ENCODE peak calls at places on chromosomes 11 and 22, in eight cellular contexts. O is type B pancreatic cell, W is AG20443, E is GM13977, I is GM20000, F is endothelial cell, C is HEK293T, Y is mucosa of gallbladder. R is an unnamed sample.

GRCh38 chr11:90912631-90913030 is 689.8 kb upstream of the CHORDC1 start:
- DNase-seq in I (no peak), E (no peak), C (no peak), O (no peak), W (no peak), Y (no peak), F (no peak), R (no peak)

GRCh38 chr11:99244613-99245012 is 223.9 kb downstream of the CNTN5 start:
- DNase-seq in W (no peak), O (no peak), I (no peak), F (no peak), C (no peak), Y (no peak), E (no peak), R (no peak)

GRCh38 chr11:80320765-80321164 is 879.9 kb upstream of the TENM4 start:
- DNase-seq in Y (no peak), O (no peak), W (no peak), F (no peak), E (no peak), I (no peak), C (no peak), R (no peak)

GRCh38 chr22:30036656-30037055 is 43.6 kb upstream of the HORMAD2 start:
- DNase-seq in E (no peak), F (no peak), W (peak), Y (no peak), O (no peak), I (no peak), C (no peak), R (no peak)

GRCh38 chr11:10452211-10452767 is 2.8 kb upstream of the AMPD3 start:
- DNase-seq in W (no peak), Y (no peak), E (no peak), F (no peak), O (no peak), I (no peak), C (no peak), R (no peak)

GRCh38 chr22:19875531-19876313 is 21.0 kb upstream of the GNB1L start:
- DNase-seq in F (no peak), Y (no peak), C (no peak), I (no peak), E (no peak), O (peak), W (no peak), R (no peak)

GRCh38 chr11:74493816-74494630 is 499 bp upstream of the LIPT2 start:
- DNase-seq in C (no peak), W (peak), E (no peak), I (no peak), O (no peak), Y (no peak), F (no peak), R (peak)

GRCh38 chr11:102623998-102624397 is 1.1 kb downstream of the MMP20 start:
- DNase-seq in F (no peak), O (no peak), Y (no peak), I (no peak), C (no peak), W (no peak), E (no peak), R (no peak)

GRCh38 chr11:13103962-13104554 is 94.9 kb downstream of the RASSF10 start:
- DNase-seq in F (no peak), C (no peak), Y (no peak), W (no peak), E (no peak), I (no peak), O (no peak), R (no peak)

GRCh38 chr11:65036931-65037330 is 4.1 kb upstream of the SAC3D1 start:
- DNase-seq in I (no peak), F (no peak), W (no peak), O (no peak), C (no peak), E (no peak), Y (peak), R (no peak)

GRCh38 chr11:96242191-96242845 is 100.7 kb downstream of the MAML2 start:
- DNase-seq in E (no peak), W (no peak), O (no peak), C (no peak), Y (no peak), F (no peak), I (no peak), R (no peak)

GRCh38 chr11:19091366-19091765 is 25.6 kb upstream of the ZDHHC13 start:
- DNase-seq in C (no peak), I (no peak), Y (no peak), F (no peak), O (no peak), E (no peak), W (no peak), R (no peak)

GRCh38 chr22:49776891-49777290 is 50.8 kb downstream of the BRD1 start:
- DNase-seq in C (no peak), E (peak), I (no peak), W (no peak), O (no peak), F (no peak), Y (no peak), R (no peak)

GRCh38 chr11:60987577-60988277 is 16.2 kb downstream of the CD6 start:
- DNase-seq in W (no peak), F (no peak), Y (no peak), I (no peak), O (no peak), E (no peak), C (no peak), R (no peak)

GRCh38 chr11:6443269-6444003 is 2.6 kb upstream of the HPX start:
- DNase-seq in I (peak), C (peak), E (peak), W (peak), F (peak), Y (peak), O (no peak), R (no peak)

GRCh38 chr11:19573666-19574065 is 139.0 kb upstream of the NAV2 start:
- DNase-seq in Y (no peak), I (no peak), E (no peak), O (no peak), F (no peak), C (no peak), W (no peak), R (no peak)

GRCh38 chr11:116580828-116581227 is 192.0 kb downstream of the BUD13 start:
- DNase-seq in E (no peak), I (no peak), F (peak), O (no peak), W (no peak), Y (no peak), C (no peak), R (no peak)

GRCh38 chr11:118870396-118871343 is 13.0 kb upstream of the CXCR5 start:
- DNase-seq in E (no peak), O (no peak), F (no peak), W (peak), Y (no peak), C (no peak), I (peak), R (peak)

GRCh38 chr11:124915541-124916369 is 3.3 kb upstream of the HEPN1 start:
- DNase-seq in E (no peak), O (no peak), W (no peak), Y (no peak), F (no peak), C (no peak), I (no peak), R (no peak)

GRCh38 chr11:85748455-85748891 is 62.5 kb downstream of the SYTL2 start:
- DNase-seq in Y (no peak), C (no peak), I (no peak), O (no peak), E (no peak), F (no peak), W (no peak), R (no peak)

GRCh38 chr22:47267531-47268282 is 505.3 kb downstream of the TBC1D22A start:
- DNase-seq in C (no peak), E (no peak), F (no peak), Y (no peak), I (no peak), W (no peak), O (no peak), R (no peak)